ENCODE peak calls at places on chromosomes 2 and 18, in five cellular contexts. F is left lung, D is neuronal stem cell, Q is aorta, B is upper lobe of right lung. G is an unnamed sample.

GRCh38 chr2:152548996-152549395 is 168.3 kb downstream of the PRPF40A start:
- DNase-seq in F (no peak), D (no peak), Q (no peak), B (no peak), G (no peak)

GRCh38 chr2:30664761-30665358 is 142.4 kb downstream of the CAPN13 start:
- DNase-seq in F (no peak), D (no peak), Q (peak; percentile 60), B (no peak), G (no peak)

GRCh38 chr2:12766421-12766879 is 49.7 kb downstream of the TRIB2 start:
- DNase-seq in F (no peak), D (no peak), Q (no peak), B (no peak), G (no peak)

GRCh38 chr2:8872821-8873432 is 35.5 kb upstream of the KIDINS220 start:
- DNase-seq in F (no peak), D (peak; percentile 15), Q (no peak), B (no peak), G (no peak)

GRCh38 chr2:202121532-202122166 is 48.6 kb downstream of the KIAA2012 start:
- DNase-seq in F (peak; percentile 48), D (no peak), Q (peak; percentile 62), B (no peak), G (no peak)

GRCh38 chr2:107002735-107003134 is 116.8 kb upstream of the ST6GAL2 start:
- DNase-seq in F (no peak), D (no peak), Q (no peak), B (no peak), G (no peak)

GRCh38 chr18:8348051-8348450 is 261.2 kb upstream of the RAB12 start:
- DNase-seq in F (no peak), D (no peak), Q (no peak), B (no peak), G (no peak)

GRCh38 chr18:51884039-51884438 is 456.0 kb upstream of the DCC start:
- DNase-seq in F (peak; percentile 33), D (no peak), Q (no peak), B (peak; percentile 63), G (no peak)

GRCh38 chr2:229884775-229885699 is 36.8 kb downstream of the TRIP12 start:
- DNase-seq in F (no peak), D (no peak), Q (no peak), B (no peak), G (no peak)

GRCh38 chr2:48343571-48344440 is 186.1 kb upstream of the STON1 start:
- DNase-seq in F (no peak), D (no peak), Q (no peak), B (no peak), G (no peak)

GRCh38 chr2:64276417-64277095 is 132.3 kb upstream of the PELI1 start:
- DNase-seq in F (no peak), D (no peak), Q (no peak), B (no peak), G (no peak)

GRCh38 chr2:205741256-205741978 is 59.1 kb downstream of the NRP2 start:
- DNase-seq in F (no peak), D (no peak), Q (no peak), B (no peak), G (no peak)

GRCh38 chr18:34494359-34494696 is 215.8 kb upstream of the DTNA start:
- DNase-seq in F (no peak), D (no peak), Q (peak; percentile 47), B (no peak), G (peak; percentile 57)

GRCh38 chr2:124035001-124035400 is 9.9 kb downstream of the CNTNAP5 start:
- DNase-seq in F (no peak), D (no peak), Q (no peak), B (no peak), G (no peak)

GRCh38 chr2:158774663-158775062 is 20.5 kb upstream of the DAPL1 start:
- DNase-seq in F (no peak), D (no peak), Q (no peak), B (no peak), G (no peak)

GRCh38 chr18:55076643-55077218 is 117.5 kb upstream of the CCDC68 start:
- DNase-seq in F (no peak), D (no peak), Q (peak; percentile 47), B (no peak), G (no peak)

GRCh38 chr2:217367464-217367863 is 507.6 kb upstream of the TNP1 start:
- DNase-seq in F (no peak), D (no peak), Q (no peak), B (no peak), G (no peak)

GRCh38 chr2:102768892-102769291 is 7.1 kb downstream of the TMEM182 start:
- DNase-seq in F (no peak), D (no peak), Q (no peak), B (no peak), G (no peak)

GRCh38 chr2:145018502-145018901 is 498.6 kb upstream of the ZEB2 start:
- DNase-seq in F (no peak), D (no peak), Q (no peak), B (no peak), G (no peak)

GRCh38 chr2:12824304-12824761 is 107.6 kb downstream of the TRIB2 start:
- DNase-seq in F (peak; percentile 47), D (no peak), Q (peak; percentile 73), B (no peak), G (no peak)

GRCh38 chr18:4454548-4455112 is 477 bp downstream of the DLGAP1 start:
- DNase-seq in F (no peak), D (no peak), Q (peak; percentile 42), B (peak; percentile 61), G (no peak)

GRCh38 chr2:109275120-109276040 is 146.4 kb downstream of the SH3RF3 start:
- DNase-seq in F (no peak), D (no peak), Q (no peak), B (peak; percentile 61), G (no peak)

GRCh38 chr2:174076040-174076439 is 110.9 kb upstream of the SP3 start:
- DNase-seq in F (no peak), D (no peak), Q (no peak), B (no peak), G (no peak)

GRCh38 chr2:134491796-134492441 is 226.9 kb downstream of the TMEM163 start:
- DNase-seq in F (no peak), D (no peak), Q (no peak), B (no peak), G (no peak)

GRCh38 chr2:237291138-237291792 is 122.7 kb downstream of the COL6A3 start:
- DNase-seq in F (peak; percentile 92), D (no peak), Q (peak; percentile 95), B (peak; percentile 90), G (no peak)

DNA sequence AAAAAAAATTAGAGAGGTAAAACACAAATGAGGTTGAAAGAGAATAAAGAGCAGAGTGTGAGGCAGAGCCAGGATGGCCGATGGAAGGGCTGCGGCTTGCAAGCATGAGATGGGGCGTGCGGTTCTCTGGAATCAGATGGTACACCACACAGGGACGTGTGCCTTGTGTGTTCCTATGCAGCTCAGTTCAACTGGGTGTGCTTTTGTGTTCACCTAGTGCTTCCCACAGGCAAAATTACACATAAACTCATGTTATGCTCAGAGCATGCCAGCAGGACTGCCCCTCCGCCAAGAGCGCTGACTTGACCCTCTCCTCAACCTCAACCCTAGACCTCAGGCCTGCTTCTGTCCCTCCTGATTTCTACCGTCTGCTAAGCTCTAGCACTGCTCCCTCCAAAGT is 24.4 kb downstream of the STARD7 start:
- DNase-seq in F (no peak), D (no peak), Q (no peak), B (no peak), G (no peak)
- H3K36me3 ChIP-seq in F (peaks cover 60% of the 10 kb centered on the region), D (peaks cover 24% of the 10 kb centered on the region), Q (peaks cover 6% of the 10 kb centered on the region), B (peaks cover 49% of the 10 kb centered on the region), G (peaks cover 59% of the 10 kb centered on the region)

GRCh38 chr2:25971596-25971995 is 10.7 kb downstream of the KIF3C start:
- DNase-seq in F (no peak), D (no peak), Q (no peak), B (no peak), G (no peak)
- H3K36me3 ChIP-seq in F (no peaks in the 10 kb centered on the region), D (no peaks in the 10 kb centered on the region), Q (no peaks in the 10 kb centered on the region), B (no peaks in the 10 kb centered on the region), G (no peaks in the 10 kb centered on the region)

DNA sequence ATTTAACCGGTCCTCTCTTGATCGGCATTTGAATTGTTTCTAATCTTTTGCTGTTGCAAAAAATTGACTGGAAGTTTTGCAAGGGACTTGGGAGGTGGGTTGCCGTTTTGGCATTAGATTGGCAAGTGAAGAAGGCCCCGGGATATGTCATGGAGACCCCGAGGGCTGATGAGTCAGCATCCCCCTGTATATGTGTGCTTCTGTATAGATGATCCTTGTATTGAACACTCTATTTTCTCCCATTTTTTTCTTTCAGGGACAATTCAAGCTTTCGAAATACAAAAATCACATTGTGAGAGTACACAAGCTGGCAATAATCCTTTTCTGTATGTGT is 30.1 kb downstream of the EIF4E2 start:
- DNase-seq in F (no peak), D (no peak), Q (no peak), B (no peak), G (no peak)
- H3K36me3 ChIP-seq in F (peaks cover 60% of the 10 kb centered on the region), D (peaks cover 16% of the 10 kb centered on the region), Q (peaks cover 10% of the 10 kb centered on the region), B (peaks cover 16% of the 10 kb centered on the region), G (peaks cover 32% of the 10 kb centered on the region)

DNA sequence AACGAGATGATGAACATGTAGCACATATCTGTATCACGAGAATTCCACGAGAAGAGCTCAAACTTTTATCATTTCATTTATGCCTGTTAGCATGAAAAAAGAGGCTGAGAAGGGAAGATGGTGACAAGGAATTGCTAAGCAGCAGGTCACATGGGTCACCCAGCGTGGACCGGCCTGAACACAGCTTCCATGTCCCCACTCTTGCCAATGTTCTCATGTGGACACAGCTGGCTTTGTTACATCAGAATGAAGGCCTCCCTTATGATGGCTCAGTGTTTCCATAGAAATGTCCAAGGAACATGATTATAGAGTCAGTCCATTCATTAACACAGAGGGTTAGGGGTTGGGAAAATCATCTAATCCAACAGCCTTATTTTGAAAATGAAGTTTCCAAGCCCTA is 215.4 kb downstream of the CMPK2 start:
- DNase-seq in F (no peak), D (no peak), Q (no peak), B (no peak), G (no peak)
- H3K36me3 ChIP-seq in F (no peaks in the 10 kb centered on the region), D (no peaks in the 10 kb centered on the region), Q (no peaks in the 10 kb centered on the region), B (no peaks in the 10 kb centered on the region), G (no peaks in the 10 kb centered on the region)

GRCh38 chr2:211423018-211423417 is 866.6 kb downstream of the CPS1 start:
- DNase-seq in F (no peak), D (no peak), Q (no peak), B (no peak), G (no peak)
- H3K36me3 ChIP-seq in F (no peaks in the 10 kb centered on the region), D (no peaks in the 10 kb centered on the region), Q (no peaks in the 10 kb centered on the region), B (no peaks in the 10 kb centered on the region), G (no peaks in the 10 kb centered on the region)

GRCh38 chr2:218582085-218582484 is 13.4 kb downstream of the CNOT9 start:
- DNase-seq in F (no peak), D (no peak), Q (no peak), B (no peak), G (no peak)

GRCh38 chr2:218583983-218584850 is 15.6 kb downstream of the CNOT9 start:
- DNase-seq in F (no peak), D (no peak), Q (no peak), B (no peak), G (no peak)

GRCh38 chr2:218585541-218585940 is 16.9 kb downstream of the CNOT9 start:
- DNase-seq in F (no peak), D (no peak), Q (no peak), B (no peak), G (no peak)
- H3K36me3 ChIP-seq in F (peaks cover 95% of the 10 kb centered on the region), D (peaks cover 22% of the 10 kb centered on the region), Q (peaks cover 7% of the 10 kb centered on the region), B (peaks cover 85% of the 10 kb centered on the region), G (peaks cover 78% of the 10 kb centered on the region)